ENCODE peak calls at places on chromosome 20, in eight cellular contexts. I, A, N, R, S, J, C and E are unnamed samples.

GRCh38 chr20:52536040-52536439 is 344.5 kb upstream of the ZFP64 start:
- DNase-seq in J (no peak), N (no peak), S (no peak), A (no peak), C (no peak), I (no peak), R (no peak), E (no peak)

GRCh38 chr20:20594171-20594530 is 118.3 kb downstream of the RALGAPA2 start:
- DNase-seq in J (no peak), A (no peak), R (no peak), N (no peak), C (no peak), S (no peak), I (no peak), E (no peak)

GRCh38 chr20:42678895-42679294 is 510.8 kb downstream of the PTPRT start:
- DNase-seq in S (no peak), C (peak; percentile 13), N (no peak), R (no peak), J (no peak), A (no peak), I (no peak), E (no peak)

GRCh38 chr20:59087829-59088433 is 45.3 kb upstream of the PRELID3B start:
- DNase-seq in N (peak; percentile 78), J (peak; percentile 72), I (peak; percentile 47), A (peak; percentile 91), S (peak; percentile 91), R (peak; percentile 69), C (peak; percentile 48), E (peak; percentile 89)

GRCh38 chr20:3137492-3137891 is 22.2 kb downstream of the FASTKD5 start:
- DNase-seq in A (no peak), S (no peak), C (no peak), R (no peak), I (no peak), J (no peak), N (no peak), E (no peak)

GRCh38 chr20:40681684-40682083 is 7.4 kb downstream of the MAFB start:
- DNase-seq in C (no peak), I (no peak), N (no peak), R (no peak), J (no peak), S (no peak), A (no peak), E (no peak)

GRCh38 chr20:52747736-52748135 is 224.4 kb upstream of the TSHZ2 start:
- DNase-seq in J (no peak), R (no peak), C (no peak), I (no peak), A (no peak), N (peak; percentile 35), S (no peak), E (no peak)

GRCh38 chr20:63751471-63752271 is 12.1 kb downstream of the SLC2A4RG start:
- DNase-seq in R (no peak), C (no peak), A (peak; percentile 69), J (no peak), I (peak; percentile 29), S (no peak), N (peak; percentile 24), E (no peak)

GRCh38 chr20:7571521-7572065 is 368.7 kb downstream of the HAO1 start:
- DNase-seq in J (no peak), I (no peak), R (no peak), S (no peak), N (no peak), A (no peak), C (no peak), E (no peak)

GRCh38 chr20:44137210-44137781 is 49.7 kb downstream of the JPH2 start:
- DNase-seq in I (peak; percentile 30), C (no peak), S (no peak), J (no peak), A (no peak), R (no peak), N (peak; percentile 97), E (peak; percentile 41)

GRCh38 chr20:33310327-33310899 is 27.4 kb downstream of the BPIFB1 start:
- DNase-seq in A (no peak), J (no peak), N (no peak), I (no peak), S (no peak), R (no peak), C (no peak), E (no peak)

GRCh38 chr20:35771367-35771688 is 487 bp upstream of the PHF20 start:
- DNase-seq in I (no peak), A (no peak), R (no peak), S (no peak), J (no peak), C (no peak), N (no peak), E (no peak)

GRCh38 chr20:52192296-52193007 is 873 bp upstream of the ZFP64 start:
- DNase-seq in R (no peak), S (no peak), J (no peak), I (no peak), N (peak; percentile 49), A (no peak), C (no peak), E (no peak)

GRCh38 chr20:19974621-19975435 is 42.3 kb upstream of the NAA20 start:
- DNase-seq in R (peak; percentile 90), S (no peak), I (peak; percentile 85), A (peak; percentile 94), N (peak; percentile 74), J (peak; percentile 70), C (peak; percentile 84), E (peak; percentile 63)

DNA sequence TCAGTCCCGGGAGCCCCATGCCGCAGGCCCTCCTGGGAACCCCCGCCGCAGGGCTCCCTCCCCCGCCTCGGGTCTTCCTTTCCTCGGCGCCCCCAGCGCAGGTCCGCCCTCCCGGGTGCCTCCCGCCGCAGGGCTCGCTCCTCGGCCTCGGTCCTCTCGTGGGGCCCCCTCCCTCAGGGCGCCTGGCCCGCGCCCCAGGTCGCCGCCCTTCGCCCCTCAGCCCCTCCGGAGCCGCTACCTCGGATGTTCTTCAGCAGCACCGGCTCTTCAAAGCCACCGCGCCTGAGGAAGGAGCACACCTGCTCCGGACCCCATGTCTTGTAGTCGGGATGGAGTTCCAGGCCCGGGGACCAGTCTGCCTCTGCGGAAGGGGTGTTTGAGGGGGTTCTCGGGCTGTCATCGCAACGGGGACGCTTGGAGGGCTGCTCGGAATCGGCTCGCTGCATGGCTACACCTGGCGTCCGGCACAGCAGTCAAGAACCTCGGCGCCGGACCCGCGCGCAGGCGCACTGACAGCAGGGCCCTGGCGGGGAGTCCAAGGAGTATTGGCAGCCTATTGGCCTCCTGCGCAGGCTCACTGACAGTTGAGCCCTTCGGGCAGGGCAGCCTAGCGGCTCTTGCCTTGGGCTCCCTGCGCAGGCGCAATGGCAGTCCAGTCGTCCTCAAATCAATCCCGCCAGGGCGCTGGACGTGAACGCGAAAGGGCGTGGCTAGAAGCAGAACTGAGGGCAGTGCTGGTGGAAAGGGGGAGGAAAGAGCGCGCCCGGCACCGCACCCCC is at the start of gene SAMHD1:
- DNase-seq in A (peak; percentile 100), R (peak; percentile 95), I (peak; percentile 95), S (peak; percentile 86), C (peak; percentile 96), J (peak; percentile 95), N (peak; percentile 98), E (peak; percentile 97)
- TF ChIP-seq CTCF in A (peak; percentile 24), R (peak; percentile 12), I (no peak), S (no peak), C (no peak), J (no peak), N (no peak), E (no peak)

GRCh38 chr20:14064333-14064732 is 69.0 kb downstream of the MACROD2 start:
- DNase-seq in S (no peak), R (no peak), J (no peak), I (no peak), N (no peak), C (no peak), A (no peak), E (no peak)
- H3K4me3 ChIP-seq in S (no peak overlapping the region), R (no peak overlapping the region), J (no peak overlapping the region), I (no peak overlapping the region), N (no peak overlapping the region), C (no peak overlapping the region), A (no peak overlapping the region), E (no peak overlapping the region)

DNA sequence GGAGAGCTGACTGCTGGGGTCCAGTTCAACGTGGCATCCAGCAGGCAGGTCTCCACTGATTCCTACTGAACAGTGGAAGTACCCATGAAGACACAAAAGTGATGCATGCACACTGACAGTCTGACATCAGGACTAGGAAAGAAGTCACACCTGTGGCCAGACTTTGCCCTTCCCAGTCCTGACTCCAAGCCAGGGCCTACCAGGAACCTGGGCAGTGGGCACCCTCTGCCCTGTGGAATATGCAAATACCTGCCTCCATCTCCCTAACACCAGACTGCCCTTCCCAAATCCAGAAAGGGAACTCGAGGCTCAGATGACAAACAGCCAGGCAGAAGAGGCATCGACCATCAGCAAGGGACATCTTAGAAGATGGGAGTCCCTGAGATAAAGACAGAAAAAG is 50.9 kb downstream of the SLC23A2 start:
- DNase-seq in S (no peak), I (no peak), J (no peak), C (no peak), A (no peak), N (no peak), R (no peak), E (no peak)
- H3K27ac ChIP-seq in S (no peak overlapping the region), I (peak overlapping the region; percentile 48), J (peak overlapping the region; percentile 73), C (no peak overlapping the region), A (peak overlapping the region; percentile 66), N (no peak overlapping the region), R (no peak overlapping the region), E (peak overlapping the region; percentile 45)

GRCh38 chr20:37903317-37904007 is 535 bp downstream of the VSTM2L start:
- DNase-seq in S (no peak), N (no peak), R (no peak), C (no peak), I (no peak), J (no peak), A (peak; percentile 62), E (no peak)
- TF ChIP-seq CTCF in S (no peak), N (peak; percentile 26), R (peak; percentile 17), C (peak; percentile 28), I (no peak), J (no peak), A (no peak), E (no peak)

GRCh38 chr20:62427172-62428007 is at the start of gene RBBP8NL:
- DNase-seq in C (peak; percentile 98), N (no peak), A (no peak), R (no peak), S (no peak), I (no peak), J (no peak), E (peak; percentile 92)
- H3K4me3 ChIP-seq in C (peak within 1 kb of the TSS; percentile 64), N (no peak within 1 kb of the TSS), A (no peak within 1 kb of the TSS), R (no peak within 1 kb of the TSS), S (no peak within 1 kb of the TSS), I (no peak within 1 kb of the TSS), J (no peak within 1 kb of the TSS), E (peak within 1 kb of the TSS; percentile 30)